ENCODE peak calls at places on chromosomes 6 and 20, in eight cellular contexts. C is AG10803; H is non-pigmented ciliary epithelial cell; B is stimulated activated CD4-positive, alpha-beta T cell treated with anti-CD3 and anti-CD28 coated beads, Interleukin-1b, Interleukin-23, amount 100 ng/mL, for 1 hour; V is central memory CD8-positive, alpha-beta T cell; O is GM04503; Q is nephron progenitor cell; W is A549. F is an unnamed sample.

GRCh38 chr6:45532626-45533258 is 155.0 kb upstream of the SUPT3H start:
- DNase-seq in C (peak; percentile 72), Q (no peak), O (no peak), W (no peak), H (no peak), B (no peak), V (no peak), F (no peak)

GRCh38 chr20:57264151-57264792 is 2.2 kb downstream of the BMP7 start:
- DNase-seq in C (no peak), B (no peak), Q (no peak), V (no peak), H (no peak), O (no peak), W (no peak), F (no peak)

GRCh38 chr6:43021270-43022047 is at the start of gene RRP36:
- DNase-seq in Q (peak; percentile 78), W (peak; percentile 58), O (peak; percentile 14), C (peak; percentile 65), H (no peak), V (peak; percentile 31), B (peak; percentile 29), F (peak; percentile 71)

GRCh38 chr20:61762208-61762710 is 303.4 kb downstream of the TAF4 start:
- DNase-seq in Q (no peak), V (no peak), H (no peak), B (no peak), O (no peak), W (no peak), C (peak; percentile 57), F (no peak)

GRCh38 chr6:46751658-46752057 is 4.9 kb downstream of the ANKRD66 start:
- DNase-seq in B (no peak), W (no peak), V (no peak), H (no peak), C (no peak), Q (no peak), O (no peak), F (no peak)

GRCh38 chr6:27668442-27669275 is 195.8 kb upstream of the ZNF184 start:
- DNase-seq in V (no peak), C (peak; percentile 62), O (no peak), Q (peak; percentile 79), B (no peak), H (no peak), W (peak; percentile 76), F (no peak)

GRCh38 chr6:90025418-90026089 is 131.3 kb downstream of the GJA10 start:
- DNase-seq in W (peak; percentile 5), V (no peak), B (no peak), H (peak; percentile 73), Q (no peak), C (peak; percentile 82), O (peak; percentile 76), F (no peak)

GRCh38 chr6:26183581-26184408 is 96.6 kb downstream of the HFE start:
- DNase-seq in C (peak; percentile 88), W (peak; percentile 84), V (no peak), H (no peak), B (no peak), Q (peak; percentile 63), O (no peak), F (no peak)

GRCh38 chr20:17406191-17406590 is 125.0 kb downstream of the BFSP1 start:
- DNase-seq in W (no peak), B (no peak), O (no peak), Q (no peak), H (no peak), V (no peak), C (no peak), F (no peak)

F was measured in breast epithelium.